ENCODE peak calls at places on chromosome 7, in six cellular contexts. Z is CD8-positive, alpha-beta memory T cell; H is dorsolateral prefrontal cortex; C is PC-9; T is A549; D is AG04450. N is an unnamed sample.
A peak's percentile ranks its signal among the peaks of the same experiment; 100 is the strongest.

GRCh38 chr7:11935905-11936304 is 103.9 kb upstream of the THSD7A start:
- DNase-seq in Z (no peak), T (no peak), C (no peak), H (no peak), D (no peak), N (no peak)

GRCh38 chr7:130733866-130734524 is at the start of gene KLF14:
- DNase-seq in H (no peak), C (peak; percentile 23), Z (peak; percentile 10), T (no peak), D (no peak), N (no peak)

GRCh38 chr7:45643630-45644029 is 69.5 kb downstream of the ADCY1 start:
- DNase-seq in C (no peak), Z (no peak), D (no peak), H (no peak), T (no peak), N (no peak)

GRCh38 chr7:36870625-36871354 is 146.5 kb upstream of the AOAH start:
- DNase-seq in H (no peak), C (no peak), Z (no peak), T (no peak), D (no peak), N (no peak)

GRCh38 chr7:108570146-108570755 is 577 bp downstream of the DNAJB9 start:
- DNase-seq in D (no peak), Z (peak; percentile 19), C (peak; percentile 48), H (peak; percentile 38), T (peak; percentile 41), N (peak; percentile 35)

GRCh38 chr7:105638942-105639495 is 57.7 kb upstream of the EFCAB10 start:
- DNase-seq in D (no peak), C (peak; percentile 16), T (no peak), H (no peak), Z (no peak), N (no peak)

GRCh38 chr7:157768198-157768597 is 431.4 kb downstream of the DNAJB6 start:
- DNase-seq in H (no peak), D (no peak), T (no peak), C (no peak), Z (no peak), N (no peak)

GRCh38 chr7:156160811-156161210 is 348.5 kb upstream of the SHH start:
- DNase-seq in D (no peak), H (no peak), C (no peak), Z (no peak), T (no peak), N (no peak)

GRCh38 chr7:116687801-116688201 is 15.8 kb downstream of the MET start:
- DNase-seq in T (peak; percentile 53), D (peak; percentile 24), H (no peak), C (peak; percentile 59), Z (no peak), N (no peak)

GRCh38 chr7:23713285-23714235 is 3.5 kb downstream of the STK31 start:
- DNase-seq in T (no peak), D (peak; percentile 67), Z (no peak), H (no peak), C (peak; percentile 48), N (no peak)

GRCh38 chr7:43904533-43905208 is 1.7 kb downstream of the URGCP start:
- DNase-seq in C (no peak), D (no peak), T (no peak), Z (no peak), H (no peak), N (no peak)

GRCh38 chr7:105766421-105767191 is 109.8 kb downstream of the ATXN7L1 start:
- DNase-seq in D (no peak), Z (no peak), H (peak; percentile 43), T (no peak), C (no peak), N (no peak)

GRCh38 chr7:23373151-23374004 is 74.2 kb downstream of the MALSU1 start:
- DNase-seq in C (no peak), H (no peak), Z (no peak), D (no peak), T (no peak), N (no peak)

GRCh38 chr7:27105161-27106122 is 3.0 kb upstream of the HOXA2 start:
- DNase-seq in C (no peak), H (no peak), T (no peak), D (no peak), Z (no peak), N (no peak)

GRCh38 chr7:151793991-151794507 is 82.9 kb downstream of the PRKAG2 start:
- DNase-seq in H (no peak), C (no peak), Z (no peak), D (no peak), T (no peak), N (no peak)
- H3K27ac ChIP-seq in H (no peak overlapping the region), C (no peak overlapping the region), Z (no peak overlapping the region), D (no peak overlapping the region), T (no peak overlapping the region), N (no peak overlapping the region)

GRCh38 chr7:140050100-140050499 is 12.7 kb downstream of the PARP12 start:
- DNase-seq in Z (no peak), D (no peak), C (no peak), H (no peak), T (no peak), N (no peak)

GRCh38 chr7:140048989-140049338 is 13.8 kb downstream of the PARP12 start:
- DNase-seq in T (no peak), H (no peak), D (no peak), C (no peak), Z (no peak), N (no peak)

GRCh38 chr7:140048138-140048537 is 14.6 kb downstream of the PARP12 start:
- DNase-seq in C (no peak), Z (no peak), H (no peak), T (no peak), D (no peak), N (no peak)

GRCh38 chr7:140047197-140047596 is 15.6 kb downstream of the PARP12 start:
- DNase-seq in Z (no peak), C (no peak), D (no peak), T (no peak), H (no peak), N (no peak)

GRCh38 chr7:140049339-140050024 is 13.3 kb downstream of the PARP12 start:
- DNase-seq in T (no peak), H (no peak), C (no peak), D (no peak), Z (no peak), N (no peak)
- H3K27ac ChIP-seq in T (no peak overlapping the region), H (no peak overlapping the region), C (no peak overlapping the region), D (no peak overlapping the region), Z (no peak overlapping the region), N (no peak overlapping the region)

DNA sequence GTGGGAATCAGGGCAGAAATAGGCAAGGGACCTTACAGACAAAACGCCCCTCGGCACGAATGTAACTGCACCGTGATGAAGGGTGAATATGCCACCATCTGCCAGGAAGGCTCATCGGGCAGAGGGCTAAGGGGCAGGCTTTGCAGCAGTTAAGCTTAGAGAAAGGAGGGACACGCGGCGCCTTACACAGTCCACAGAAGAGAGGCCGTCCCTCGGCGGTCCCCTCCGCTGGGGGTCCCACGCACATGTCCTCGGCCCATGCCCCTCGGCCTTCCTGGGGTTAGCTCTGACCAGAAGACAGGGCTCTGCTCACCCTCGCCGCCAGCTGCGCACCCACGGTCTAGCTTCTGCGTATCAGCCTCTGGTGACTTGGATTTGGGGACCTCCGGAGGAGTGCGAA is 141.1 kb downstream of the DYNC2I1 start:
- DNase-seq in D (no peak), H (no peak), Z (no peak), T (no peak), C (no peak), N (no peak)
- H3K27ac ChIP-seq in D (no peak overlapping the region), H (no peak overlapping the region), Z (no peak overlapping the region), T (no peak overlapping the region), C (no peak overlapping the region), N (no peak overlapping the region)

GRCh38 chr7:149194799-149195179 is 557 bp upstream of the ZNF282 start:
- DNase-seq in C (no peak), Z (no peak), T (no peak), D (no peak), H (no peak), N (no peak)

GRCh38 chr7:149195180-149196150 is at the start of gene ZNF282:
- DNase-seq in C (peak; percentile 94), H (peak; percentile 92), Z (peak; percentile 54), T (peak; percentile 96), D (peak; percentile 66), N (peak; percentile 49)

GRCh38 chr7:149197675-149198074 is 2.3 kb downstream of the ZNF282 start:
- DNase-seq in H (no peak), Z (no peak), T (no peak), D (no peak), C (no peak), N (no peak)

GRCh38 chr7:149196705-149197171 is 1.4 kb downstream of the ZNF282 start:
- DNase-seq in H (no peak), C (peak; percentile 56), D (no peak), Z (no peak), T (peak; percentile 36), N (no peak)

GRCh38 chr7:149196151-149196704 is 882 bp downstream of the ZNF282 start:
- DNase-seq in Z (no peak), C (peak; percentile 9), D (no peak), T (no peak), H (no peak), N (peak; percentile 13)
- H3K27ac ChIP-seq in Z (peak overlapping the region; percentile 89), C (peak overlapping the region; percentile 30), D (no peak overlapping the region), T (peak overlapping the region; percentile 93), H (no peak overlapping the region), N (peak overlapping the region; percentile 50)

DNA sequence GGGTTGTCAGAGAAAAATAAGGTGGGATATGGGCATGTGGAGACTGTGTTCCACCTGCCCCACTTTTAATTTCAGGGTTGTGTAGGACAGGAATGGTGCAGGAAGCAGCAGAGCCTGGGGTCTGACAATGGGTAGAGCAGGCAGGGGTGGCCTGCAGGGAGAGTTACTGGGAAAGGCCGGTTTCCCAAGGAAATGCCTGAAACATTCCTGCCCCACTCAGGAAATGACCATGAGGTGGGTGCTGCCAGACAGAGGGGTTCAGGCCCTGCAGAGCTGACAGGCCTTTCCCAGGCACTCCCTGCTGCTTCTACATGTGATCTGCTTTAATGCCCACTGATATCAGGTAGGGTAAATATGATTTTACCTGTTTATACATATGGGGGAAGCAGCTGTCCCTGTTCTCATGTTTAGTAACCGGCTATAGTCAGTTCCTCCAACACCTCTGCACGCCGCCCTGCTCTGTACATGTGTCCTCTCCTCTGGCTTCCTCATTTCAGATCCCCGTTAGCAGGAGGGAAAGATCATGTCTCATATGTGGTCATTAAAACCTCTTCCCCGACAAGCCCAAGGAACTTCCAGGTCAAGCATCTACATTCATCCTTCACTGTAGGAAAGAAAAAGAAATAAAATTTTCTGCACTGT is 118.6 kb upstream of the PRSS58 start:
- DNase-seq in T (no peak), H (no peak), Z (no peak), C (no peak), D (no peak), N (no peak)
- H3K27ac ChIP-seq in T (no peak overlapping the region), H (no peak overlapping the region), Z (no peak overlapping the region), C (peak overlapping the region; percentile 87), D (no peak overlapping the region), N (no peak overlapping the region)

GRCh38 chr7:66464059-66464458 is 164.6 kb upstream of the KCTD7 start:
- DNase-seq in D (no peak), H (no peak), Z (no peak), T (no peak), C (no peak), N (no peak)
- H3K27ac ChIP-seq in D (no peak overlapping the region), H (no peak overlapping the region), Z (no peak overlapping the region), T (no peak overlapping the region), C (no peak overlapping the region), N (no peak overlapping the region)

N was measured in CD8-positive, alpha-beta T cell.